ENCODE peak calls at places on chromosome 2, in four cellular contexts. F, N, T and I are unnamed samples.
A peak's percentile ranks its signal among the peaks of the same experiment; 100 is the strongest.

GRCh38 chr2:36356199-36356989 is 816 bp downstream of the CRIM1 start:
- DNase-seq in F (no peak), N (peak; percentile 25), T (no peak), I (no peak)

GRCh38 chr2:36489296-36489695 is 108.7 kb downstream of the FEZ2 start:
- DNase-seq in F (no peak), N (peak; percentile 43), T (no peak), I (no peak)

GRCh38 chr2:183671233-183671632 is 547.0 kb downstream of the NUP35 start:
- DNase-seq in F (no peak), N (no peak), T (no peak), I (no peak)

GRCh38 chr2:86021396-86022378 is 84.0 kb downstream of the POLR1A start:
- DNase-seq in F (no peak), N (no peak), T (no peak), I (no peak)

GRCh38 chr2:172624996-172625395 is 69.1 kb downstream of the PDK1 start:
- DNase-seq in F (no peak), N (no peak), T (no peak), I (no peak)

GRCh38 chr2:126911111-126911796 is 12.6 kb downstream of the TEX51 start:
- DNase-seq in F (no peak), N (no peak), T (no peak), I (no peak)

GRCh38 chr2:236369606-236370005 is 105.4 kb upstream of the ASB18 start:
- DNase-seq in F (no peak), N (no peak), T (no peak), I (no peak)

GRCh38 chr2:223486741-223487140 is 115.4 kb downstream of the SCG2 start:
- DNase-seq in F (no peak), N (no peak), T (no peak), I (no peak)

GRCh38 chr2:240235149-240235803 is 94.8 kb upstream of the OTOS start:
- DNase-seq in F (no peak), N (no peak), T (no peak), I (no peak)

GRCh38 chr2:36704475-36705150 is 8.1 kb downstream of the VIT start:
- DNase-seq in F (no peak), N (no peak), T (no peak), I (no peak)

GRCh38 chr2:10520154-10520553 is 72.0 kb upstream of the ODC1 start:
- DNase-seq in F (no peak), N (peak; percentile 41), T (no peak), I (no peak)

GRCh38 chr2:118430510-118431187 is 342.4 kb downstream of the INSIG2 start:
- DNase-seq in F (no peak), N (peak; percentile 89), T (no peak), I (peak; percentile 88)

GRCh38 chr2:216568563-216568962 is 64.7 kb upstream of the IGFBP2 start:
- DNase-seq in F (no peak), N (no peak), T (no peak), I (no peak)

GRCh38 chr2:31428001-31428418 is 13.5 kb upstream of the XDH start:
- DNase-seq in F (no peak), N (peak; percentile 53), T (no peak), I (peak; percentile 65)

GRCh38 chr2:237704476-237705224 is 77.3 kb downstream of the LRRFIP1 start:
- DNase-seq in F (no peak), N (peak; percentile 67), T (no peak), I (peak; percentile 82)

GRCh38 chr2:232365621-232366321 is 12.8 kb upstream of the ALPP start:
- DNase-seq in F (no peak), N (peak; percentile 68), T (no peak), I (no peak)

GRCh38 chr2:25523060-25523459 is 150.3 kb downstream of the DTNB start:
- DNase-seq in F (no peak), N (no peak), T (no peak), I (no peak)

GRCh38 chr2:62287895-62288589 is 92.1 kb downstream of the B3GNT2 start:
- DNase-seq in F (no peak), N (peak; percentile 92), T (peak; percentile 71), I (peak; percentile 78)

GRCh38 chr2:37011126-37011525 is 44.8 kb upstream of the STRN start:
- DNase-seq in F (no peak), N (no peak), T (no peak), I (no peak)

GRCh38 chr2:5482929-5483331 is 209.3 kb upstream of the SOX11 start:
- DNase-seq in F (no peak), N (no peak), T (no peak), I (no peak)

GRCh38 chr2:180359522-180360282 is 352.6 kb upstream of the CWC22 start:
- DNase-seq in F (no peak), N (peak; percentile 59), T (no peak), I (peak; percentile 87)

GRCh38 chr2:23637011-23637778 is 252.2 kb downstream of the KLHL29 start:
- DNase-seq in F (no peak), N (no peak), T (no peak), I (no peak)